ENCODE peak calls at places on chromosome 18, in eight cellular contexts. R, L, X, G, P, K, Z and H are unnamed samples.
A peak's percentile ranks its signal among the peaks of the same experiment; 100 is the strongest.

GRCh38 chr18:57441395-57441794 is 6.2 kb downstream of the ONECUT2 start:
- DNase-seq in R (no peak), L (no peak), X (no peak), G (no peak), P (no peak), K (no peak), Z (no peak), H (no peak)

GRCh38 chr18:12737243-12737902 is 34.5 kb downstream of the PSMG2 start:
- DNase-seq in R (no peak), L (no peak), X (no peak), G (no peak), P (no peak), K (no peak), Z (no peak), H (no peak)

GRCh38 chr18:69067048-69067447 is 269.2 kb downstream of the CCDC102B start:
- DNase-seq in R (no peak), L (no peak), X (no peak), G (no peak), P (no peak), K (no peak), Z (no peak), H (no peak)

GRCh38 chr18:54776282-54776977 is 51.8 kb upstream of the RAB27B start:
- DNase-seq in R (no peak), L (no peak), X (no peak), G (no peak), P (no peak), K (no peak), Z (peak; percentile 48), H (no peak)

GRCh38 chr18:27400001-27400400 is 214.9 kb upstream of the CHST9 start:
- DNase-seq in R (no peak), L (no peak), X (no peak), G (no peak), P (no peak), K (no peak), Z (no peak), H (no peak)

GRCh38 chr18:12779043-12779442 is 76.2 kb downstream of the PSMG2 start:
- DNase-seq in R (no peak), L (no peak), X (no peak), G (no peak), P (no peak), K (no peak), Z (no peak), H (no peak)

GRCh38 chr18:58671941-58672565 is 788 bp downstream of the MALT1 start:
- DNase-seq in R (no peak), L (no peak), X (no peak), G (no peak), P (peak; percentile 52), K (peak; percentile 79), Z (no peak), H (no peak)

GRCh38 chr18:12597775-12598174 is 60.1 kb downstream of the SPIRE1 start:
- DNase-seq in R (no peak), L (no peak), X (no peak), G (no peak), P (no peak), K (peak; percentile 73), Z (peak; percentile 47), H (no peak)

GRCh38 chr18:28045176-28045810 is 131.6 kb downstream of the CDH2 start:
- DNase-seq in R (no peak), L (no peak), X (no peak), G (no peak), P (no peak), K (no peak), Z (no peak), H (no peak)

GRCh38 chr18:59300676-59301285 is 17.7 kb downstream of the CPLX4 start:
- DNase-seq in R (no peak), L (no peak), X (no peak), G (no peak), P (no peak), K (no peak), Z (no peak), H (no peak)

GRCh38 chr18:63412949-63413348 is 9.3 kb downstream of the VPS4B start:
- DNase-seq in R (no peak), L (no peak), X (no peak), G (no peak), P (no peak), K (no peak), Z (no peak), H (no peak)

GRCh38 chr18:77129150-77129551 is 3.4 kb downstream of the MBP start:
- DNase-seq in R (peak; percentile 58), L (no peak), X (peak; percentile 84), G (no peak), P (no peak), K (no peak), Z (no peak), H (no peak)

GRCh38 chr18:69954719-69955118 is 7.0 kb upstream of the CD226 start:
- DNase-seq in R (no peak), L (no peak), X (no peak), G (no peak), P (no peak), K (no peak), Z (no peak), H (no peak)

GRCh38 chr18:273525-273924 is 5.7 kb upstream of the THOC1 start:
- DNase-seq in R (no peak), L (no peak), X (no peak), G (no peak), P (no peak), K (no peak), Z (no peak), H (no peak)

GRCh38 chr18:47735041-47735440 is 195.4 kb downstream of the SMAD2 start:
- DNase-seq in R (no peak), L (no peak), X (peak; percentile 41), G (no peak), P (no peak), K (peak; percentile 43), Z (no peak), H (no peak)

GRCh38 chr18:12282436-12283039 is 25.5 kb upstream of the TUBB6 start:
- DNase-seq in R (no peak), L (no peak), X (no peak), G (no peak), P (no peak), K (no peak), Z (no peak), H (no peak)

GRCh38 chr18:60021556-60021955 is 121.8 kb downstream of the PMAIP1 start:
- DNase-seq in R (no peak), L (no peak), X (no peak), G (no peak), P (no peak), K (no peak), Z (no peak), H (no peak)

GRCh38 chr18:23619388-23619873 is 33.1 kb upstream of the NPC1 start:
- DNase-seq in R (peak; percentile 29), L (no peak), X (no peak), G (peak; percentile 67), P (no peak), K (no peak), Z (no peak), H (no peak)
- H3K27ac ChIP-seq in R (no peak overlapping the region), L (no peak overlapping the region), X (peak overlapping the region; percentile 85), G (peak overlapping the region; percentile 89), P (no peak overlapping the region), K (no peak overlapping the region), Z (no peak overlapping the region), H (peak overlapping the region; percentile 21)

DNA sequence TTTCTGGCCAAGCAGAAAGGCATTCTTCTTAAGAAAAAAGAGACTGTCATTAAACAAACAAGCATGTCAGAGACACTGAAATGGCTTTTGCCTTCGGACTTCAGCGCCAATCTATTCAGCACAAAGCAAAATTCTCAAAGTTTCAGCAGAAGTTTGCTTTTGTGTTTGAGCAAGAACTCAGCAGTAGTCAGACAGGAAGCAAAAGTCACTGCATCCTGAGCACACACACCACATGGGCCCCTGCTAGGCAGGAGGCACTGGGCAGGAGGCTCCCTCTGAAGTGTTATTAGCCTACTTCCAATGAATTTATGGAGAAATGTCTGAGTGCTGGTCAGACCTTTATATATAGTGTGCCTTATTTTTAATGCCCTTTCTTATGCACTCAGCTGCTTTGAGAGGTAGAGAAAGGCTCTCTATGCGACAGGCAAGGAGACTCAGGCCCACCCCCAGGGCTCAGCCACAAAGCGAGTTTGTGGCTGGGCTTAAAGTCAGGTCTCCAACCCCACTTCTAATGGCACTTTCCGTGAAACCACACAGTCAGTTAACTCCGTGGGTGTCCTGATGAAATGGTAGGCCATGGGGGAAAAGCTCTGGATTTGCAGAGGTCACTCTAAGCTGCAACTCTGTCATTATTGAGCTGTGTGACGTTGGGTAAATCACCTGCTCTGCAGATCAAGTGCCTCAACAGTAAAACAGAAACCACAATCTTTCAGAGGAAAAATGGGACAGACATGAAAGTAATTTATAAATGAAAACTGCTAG is 161.0 kb upstream of the TMEM200C start:
- DNase-seq in R (no peak), L (no peak), X (no peak), G (no peak), P (no peak), K (no peak), Z (no peak), H (no peak)
- H3K4me3 ChIP-seq in R (no peak overlapping the region), L (no peak overlapping the region), X (no peak overlapping the region), G (no peak overlapping the region), P (no peak overlapping the region), K (no peak overlapping the region), Z (no peak overlapping the region), H (no peak overlapping the region)

DNA sequence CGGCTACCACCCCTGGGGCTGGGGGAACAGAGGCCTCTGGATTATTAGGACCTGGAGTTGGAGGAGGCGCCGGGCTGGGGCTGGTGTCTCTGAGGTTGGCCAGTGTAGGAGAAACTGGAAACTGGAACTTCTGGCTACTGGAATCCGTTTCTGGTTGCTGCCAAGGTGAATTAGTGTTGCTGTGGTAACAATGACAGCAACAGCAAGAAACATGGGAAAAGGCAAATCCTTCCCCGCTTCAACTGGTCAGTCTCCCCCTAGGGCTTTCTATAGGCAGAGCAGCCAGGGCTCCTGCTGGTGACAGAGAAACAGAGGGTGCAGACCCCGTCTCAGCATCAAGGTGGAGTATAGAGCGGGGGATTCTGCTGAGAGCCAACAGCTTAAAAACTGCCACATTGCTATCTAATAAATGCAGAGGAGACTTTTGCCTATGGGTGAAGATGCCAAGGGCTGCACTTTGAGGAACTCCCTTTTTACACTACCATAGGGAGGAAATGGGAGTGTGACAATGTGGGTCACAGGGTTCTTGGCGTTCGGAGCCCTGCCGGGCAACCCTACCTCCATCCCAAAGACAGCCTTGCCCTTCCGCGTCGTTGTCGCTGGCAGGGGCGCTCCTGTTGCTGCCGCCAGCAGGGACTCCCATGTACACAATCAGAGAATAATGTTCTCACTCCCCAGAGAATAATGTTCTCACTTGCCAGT is 81.4 kb upstream of the CABLES1 start:
- DNase-seq in R (no peak), L (no peak), X (no peak), G (no peak), P (no peak), K (no peak), Z (no peak), H (no peak)
- TF ChIP-seq CTCF in R (no peak), L (no peak), X (no peak), G (no peak), P (no peak), K (no peak), Z (no peak), H (no peak)

GRCh38 chr18:55795101-55795669 is 207.2 kb upstream of the TCF4 start:
- DNase-seq in R (no peak), L (no peak), X (no peak), G (no peak), P (no peak), K (no peak), Z (no peak), H (no peak)

GRCh38 chr18:55790296-55790695 is 202.3 kb upstream of the TCF4 start:
- DNase-seq in R (no peak), L (no peak), X (no peak), G (no peak), P (no peak), K (no peak), Z (no peak), H (no peak)

GRCh38 chr18:55794288-55795052 is 206.5 kb upstream of the TCF4 start:
- DNase-seq in R (no peak), L (no peak), X (no peak), G (no peak), P (no peak), K (no peak), Z (no peak), H (no peak)
- H3K27ac ChIP-seq in R (peak overlapping the region; percentile 60), L (no peak overlapping the region), X (peak overlapping the region; percentile 47), G (peak overlapping the region; percentile 59), P (no peak overlapping the region), K (peak overlapping the region; percentile 21), Z (peak overlapping the region; percentile 78), H (peak overlapping the region; percentile 27)